ENCODE peak calls at places on chromosomes 4 and X, in four cellular contexts. F, D, T and N are unnamed samples.

GRCh38 chrX:72079607-72080006 is 52.1 kb downstream of the RTL5 start:
- DNase-seq in F (no peak), D (no peak), T (no peak), N (no peak)

GRCh38 chr4:38740303-38740702 is 42.5 kb downstream of the TLR10 start:
- DNase-seq in F (no peak), D (no peak), T (no peak), N (no peak)

GRCh38 chrX:85851418-85851817 is 195.9 kb downstream of the CHM start:
- DNase-seq in F (no peak), D (no peak), T (peak), N (no peak)

GRCh38 chrX:133640161-133641015 is 225.1 kb upstream of the GPC4 start:
- DNase-seq in F (no peak), D (no peak), T (no peak), N (no peak)

GRCh38 chr4:94457692-94458106 is 6.0 kb downstream of the PDLIM5 start:
- DNase-seq in F (no peak), D (no peak), T (no peak), N (no peak)

GRCh38 chrX:133527415-133527814 is 112.1 kb upstream of the GPC4 start:
- DNase-seq in F (no peak), D (no peak), T (no peak), N (no peak)

GRCh38 chr4:147160908-147161513 is 215.3 kb upstream of the TTC29 start:
- DNase-seq in F (peak), D (no peak), T (peak), N (peak)

GRCh38 chrX:46665232-46666162 is 91.9 kb downstream of the CHST7 start:
- DNase-seq in F (no peak), D (no peak), T (no peak), N (no peak)

GRCh38 chr4:77665381-77666069 is 59.9 kb downstream of the CXCL13 start:
- DNase-seq in F (no peak), D (no peak), T (no peak), N (no peak)

GRCh38 chr4:89493367-89493766 is 185.8 kb upstream of the GPRIN3 start:
- DNase-seq in F (no peak), D (no peak), T (no peak), N (no peak)

GRCh38 chr4:74632634-74633033 is 161.7 kb downstream of the BTC start:
- DNase-seq in F (no peak), D (no peak), T (peak), N (no peak)

GRCh38 chrX:118928126-118928525 is 46.3 kb upstream of the LONRF3 start:
- DNase-seq in F (no peak), D (no peak), T (no peak), N (no peak)

GRCh38 chr4:67397931-67398330 is 147.4 kb downstream of the CENPC start:
- DNase-seq in F (no peak), D (no peak), T (no peak), N (no peak)

GRCh38 chr4:67396008-67396407 is 149.3 kb downstream of the CENPC start:
- DNase-seq in F (no peak), D (no peak), T (no peak), N (no peak)

GRCh38 chr4:67403342-67403741 is 142.0 kb downstream of the CENPC start:
- DNase-seq in F (no peak), D (no peak), T (no peak), N (no peak)

GRCh38 chr4:67401902-67402301 is 143.4 kb downstream of the CENPC start:
- DNase-seq in F (no peak), D (no peak), T (peak), N (no peak)
- TF ChIP-seq POLR2AphosphoS5 in F (no peak), D (no peak), T (no peak), N (no peak)

GRCh38 chr4:184313058-184313709 is 95.5 kb upstream of the ENPP6 start:
- DNase-seq in F (no peak), D (no peak), T (no peak), N (no peak)

GRCh38 chr4:184309241-184310170 is 91.8 kb upstream of the ENPP6 start:
- DNase-seq in F (no peak), D (no peak), T (no peak), N (no peak)

GRCh38 chr4:184312126-184312525 is 94.5 kb upstream of the ENPP6 start:
- DNase-seq in F (no peak), D (no peak), T (no peak), N (no peak)

GRCh38 chr4:184310881-184311709 is 93.4 kb upstream of the ENPP6 start:
- DNase-seq in F (no peak), D (no peak), T (no peak), N (no peak)

GRCh38 chr4:184310171-184310567 is 92.5 kb upstream of the ENPP6 start:
- DNase-seq in F (no peak), D (no peak), T (peak), N (peak)
- TF ChIP-seq SPI1 in F (peak), D (peak), T (no peak), N (peak)

GRCh38 chr4:189187531-189188052 is 753.1 kb upstream of the FRG1 start:
- DNase-seq in F (no peak), D (no peak), T (no peak), N (no peak)

GRCh38 chr4:189185810-189186432 is 754.8 kb upstream of the FRG1 start:
- DNase-seq in F (no peak), D (no peak), T (no peak), N (no peak)
- TF ChIP-seq POLR2AphosphoS5 in F (no peak), D (no peak), T (no peak), N (no peak)

GRCh38 chr4:105305019-105305836 is 158.6 kb downstream of the TET2 start:
- DNase-seq in F (no peak), D (peak), T (no peak), N (no peak)
- TF ChIP-seq SPI1 in F (peak), D (no peak), T (no peak), N (no peak)

GRCh38 chrX:40644821-40645358 is 2.5 kb downstream of the CXorf38 start:
- DNase-seq in F (no peak), D (peak), T (peak), N (no peak)
- TF ChIP-seq POLR2AphosphoS5 in F (no peak), D (peak), T (no peak), N (peak)

GRCh38 chrX:76555816-76556215 is 128.3 kb downstream of the MAGEE1 start:
- DNase-seq in F (peak), D (no peak), T (peak), N (peak)
- TF ChIP-seq SPI1 in F (no peak), D (no peak), T (no peak), N (no peak)

GRCh38 chr4:5839751-5840674 is 52.9 kb downstream of the CRMP1 start:
- DNase-seq in F (no peak), D (no peak), T (no peak), N (no peak)
- TF ChIP-seq POLR2AphosphoS5 in F (no peak), D (no peak), T (no peak), N (no peak)